ENCODE peak calls at places on chromosome 11, in four cellular contexts. L is nephron progenitor cell, U is heart left ventricle, N is ovary. Y is an unnamed sample.
A peak's percentile ranks its signal among the peaks of the same experiment; 100 is the strongest.

GRCh38 chr11:10514210-10514609 is 26.8 kb downstream of the RNF141 start:
- DNase-seq in U (no peak), L (no peak), N (no peak), Y (no peak)

GRCh38 chr11:3073029-3073435 is 15.8 kb upstream of the CARS1 start:
- DNase-seq in L (no peak), U (peak; percentile 59), N (no peak), Y (no peak)

GRCh38 chr11:15104166-15104565 is 10.6 kb upstream of the INSC start:
- DNase-seq in N (no peak), U (no peak), L (no peak), Y (no peak)

GRCh38 chr11:6248248-6248647 is 9.4 kb downstream of the CNGA4 start:
- DNase-seq in U (no peak), N (no peak), L (no peak), Y (no peak)

GRCh38 chr11:134535029-134536025 is 123.3 kb upstream of the B3GAT1 start:
- DNase-seq in N (no peak), U (peak; percentile 5), L (no peak), Y (peak; percentile 68)

GRCh38 chr11:102799656-102800339 is 1.8 kb upstream of the MMP1 start:
- DNase-seq in N (no peak), U (no peak), L (no peak), Y (no peak)

GRCh38 chr11:95711162-95711944 is 78.2 kb downstream of the FAM76B start:
- DNase-seq in L (no peak), N (peak; percentile 46), U (no peak), Y (no peak)

GRCh38 chr11:110373061-110373702 is 56.6 kb upstream of the FDX1 start:
- DNase-seq in N (no peak), L (no peak), U (no peak), Y (no peak)

GRCh38 chr11:57131080-57131790 is 50.5 kb upstream of the LRRC55 start:
- DNase-seq in U (peak; percentile 35), N (no peak), L (peak; percentile 59), Y (no peak)

GRCh38 chr11:134485316-134485715 is 73.3 kb upstream of the B3GAT1 start:
- DNase-seq in N (no peak), U (no peak), L (no peak), Y (no peak)

GRCh38 chr11:75148436-75148983 is 2.4 kb upstream of the SLCO2B1 start:
- DNase-seq in U (no peak), N (no peak), L (no peak), Y (no peak)

GRCh38 chr11:95924414-95924760 is 480 bp upstream of the MTMR2 start:
- DNase-seq in L (no peak), N (no peak), U (no peak), Y (no peak)

GRCh38 chr11:96307748-96308133 is 35.3 kb downstream of the MAML2 start:
- DNase-seq in N (no peak), U (no peak), L (no peak), Y (no peak)

GRCh38 chr11:1943576-1943975 is 3.6 kb upstream of the MRPL23 start:
- DNase-seq in U (peak; percentile 5), L (peak; percentile 5), N (peak; percentile 13), Y (peak; percentile 79)

DNA sequence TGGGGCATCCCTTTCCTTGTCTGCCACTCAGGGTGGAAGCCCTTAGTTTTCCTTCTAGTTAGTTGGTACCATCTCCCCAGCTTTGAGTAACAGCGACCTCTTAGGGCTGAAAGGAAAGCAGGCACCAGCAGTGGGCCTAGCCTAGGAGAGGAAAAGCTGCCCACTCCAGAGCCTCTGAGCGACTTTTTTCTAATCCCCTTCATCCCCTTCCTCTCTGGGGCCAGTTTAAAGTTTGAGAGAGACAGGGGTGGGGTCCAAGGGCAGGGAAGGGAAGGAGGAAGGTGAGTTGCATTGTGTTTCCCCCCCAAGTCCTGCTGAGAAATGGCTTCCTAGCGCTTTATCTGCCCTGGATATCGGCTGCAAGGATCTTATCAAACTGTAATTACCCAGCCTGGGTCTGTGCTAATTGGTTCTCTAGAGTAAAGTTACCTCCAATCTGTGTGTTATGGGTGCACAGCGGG is 573.9 kb upstream of the CADM1 start:
- DNase-seq in N (no peak), U (no peak), L (peak; percentile 31), Y (no peak)
- TF ChIP-seq CTCF in N (no peak), U (no peak), L (peak; percentile 55), Y (peak; percentile 75)

DNA sequence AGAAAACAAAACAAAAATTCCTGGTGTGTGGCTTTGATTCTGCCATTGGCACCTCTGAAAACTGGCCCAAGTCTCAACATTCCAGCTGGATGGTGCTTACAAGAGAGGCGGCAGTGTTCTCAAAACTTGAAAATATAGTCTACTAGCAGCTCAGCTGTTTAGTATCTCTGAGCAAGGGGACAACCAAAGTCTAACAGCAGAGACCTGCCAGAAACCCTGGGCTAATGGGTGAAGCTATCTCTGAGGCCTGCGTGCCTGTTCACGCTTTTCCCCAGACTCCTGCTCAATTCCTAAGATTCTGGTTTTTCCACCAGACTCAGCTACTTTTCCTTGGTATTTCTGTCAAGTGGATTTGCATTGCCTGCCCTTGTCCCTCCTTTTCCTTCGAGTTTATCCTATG is 17.9 kb downstream of the TMEM218 start:
- DNase-seq in N (no peak), U (no peak), L (no peak), Y (no peak)
- TF ChIP-seq CTCF in N (no peak), U (no peak), L (no peak), Y (no peak)

GRCh38 chr11:106917973-106918372 is 100.3 kb downstream of the GUCY1A2 start:
- DNase-seq in N (no peak), L (peak; percentile 13), U (no peak), Y (no peak)
- TF ChIP-seq CTCF in N (no peak), L (peak; percentile 29), U (no peak), Y (peak; percentile 60)

GRCh38 chr11:28464252-28464867 is 356.2 kb downstream of the METTL15 start:
- DNase-seq in L (no peak), N (no peak), U (no peak), Y (no peak)

GRCh38 chr11:28470180-28470579 is 362.0 kb downstream of the METTL15 start:
- DNase-seq in N (no peak), L (no peak), U (no peak), Y (no peak)

GRCh38 chr11:28461846-28462245 is 353.7 kb downstream of the METTL15 start:
- DNase-seq in L (no peak), N (no peak), U (no peak), Y (no peak)

GRCh38 chr11:28463826-28464225 is 355.6 kb downstream of the METTL15 start:
- DNase-seq in L (no peak), N (no peak), U (no peak), Y (no peak)

GRCh38 chr11:28466506-28466905 is 358.3 kb downstream of the METTL15 start:
- DNase-seq in U (no peak), L (no peak), N (no peak), Y (no peak)
- TF ChIP-seq CTCF in U (no peak), L (no peak), N (no peak), Y (no peak)

GRCh38 chr11:114250993-114251796 is 45.0 kb upstream of the NNMT start:
- DNase-seq in N (peak; percentile 73), L (no peak), U (no peak), Y (no peak)

GRCh38 chr11:114250180-114250579 is 46.0 kb upstream of the NNMT start:
- DNase-seq in L (no peak), U (no peak), N (no peak), Y (no peak)

GRCh38 chr11:114253771-114254170 is 42.4 kb upstream of the NNMT start:
- DNase-seq in N (no peak), L (no peak), U (no peak), Y (no peak)

GRCh38 chr11:114254571-114255146 is 41.5 kb upstream of the NNMT start:
- DNase-seq in U (no peak), N (no peak), L (no peak), Y (no peak)

GRCh38 chr11:114251797-114252327 is 44.3 kb upstream of the NNMT start:
- DNase-seq in U (no peak), N (peak; percentile 67), L (peak; percentile 42), Y (no peak)
- TF ChIP-seq CTCF in U (no peak), N (no peak), L (peak; percentile 12), Y (no peak)

GRCh38 chr11:34256591-34256990 is 101.2 kb downstream of the ABTB2 start:
- DNase-seq in U (no peak), L (no peak), N (no peak), Y (peak; percentile 10)
- TF ChIP-seq CTCF in U (no peak), L (no peak), N (no peak), Y (no peak)

GRCh38 chr11:64868904-64869570 is 9.4 kb downstream of the EHD1 start:
- DNase-seq in U (peak; percentile 66), L (no peak), N (peak; percentile 61), Y (no peak)
- TF ChIP-seq CTCF in U (no peak), L (no peak), N (no peak), Y (no peak)

DNA sequence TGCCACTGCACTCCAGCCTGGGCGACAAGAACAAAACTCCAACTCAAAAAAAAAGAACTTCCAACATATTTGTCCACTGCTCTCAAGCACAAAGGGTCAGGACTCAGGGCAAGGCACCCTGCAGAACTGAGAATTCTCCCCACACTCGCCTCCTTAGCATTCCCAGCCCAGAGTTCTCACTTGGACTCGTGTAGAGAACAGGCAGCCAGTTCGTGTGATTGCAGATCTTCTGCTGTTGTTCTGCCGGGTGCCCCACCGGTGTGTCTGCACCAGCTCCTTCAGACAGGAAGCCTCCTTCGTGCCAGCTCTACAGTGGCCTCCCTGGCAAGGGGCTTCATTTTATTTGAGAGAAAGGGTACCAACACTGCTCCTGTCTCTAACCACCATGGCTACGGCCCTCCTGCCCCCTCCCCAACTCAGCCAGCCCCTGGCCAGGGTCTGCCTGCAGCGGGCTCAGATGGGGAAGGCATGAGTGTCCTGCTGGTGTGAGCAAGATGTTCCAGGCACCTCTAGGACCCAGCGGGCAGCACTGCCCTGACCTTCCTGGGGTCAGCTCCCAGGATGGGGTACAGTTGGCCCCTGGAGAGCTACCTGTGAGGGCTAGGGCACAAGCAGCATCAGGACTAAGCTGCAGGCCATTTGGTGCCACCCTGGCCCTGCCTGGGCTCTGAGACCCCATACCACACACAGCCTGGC is 19.5 kb upstream of the SCGB1A1 start:
- DNase-seq in N (no peak), U (no peak), L (no peak), Y (no peak)
- TF ChIP-seq CTCF in N (no peak), U (no peak), L (no peak), Y (no peak)

Y was measured in chondrocyte.